ENCODE peak calls at places on chromosome 6, in five cellular contexts. Y is SJSA1, H is stromal cell of bone marrow, W is GM12878, J is Right ventricle myocardium superior. B is an unnamed sample.

GRCh38 chr6:169101981-169102380 is 151.7 kb downstream of the THBS2 start:
- DNase-seq in H (peak), W (no peak), J (no peak), Y (no peak), B (no peak)

GRCh38 chr6:147820520-147820919 is 312.0 kb downstream of the SAMD5 start:
- DNase-seq in H (no peak), Y (no peak), J (no peak), W (no peak), B (no peak)

GRCh38 chr6:156963712-156964700 is 186.8 kb downstream of the ARID1B start:
- DNase-seq in J (no peak), W (peak), H (no peak), Y (no peak), B (no peak)

GRCh38 chr6:54846243-54846856 is at the start of gene FAM83B:
- DNase-seq in H (no peak), Y (no peak), J (peak), W (no peak), B (no peak)

GRCh38 chr6:42367353-42368011 is 84.2 kb downstream of the TRERF1 start:
- DNase-seq in H (no peak), Y (peak), J (no peak), W (peak), B (no peak)

GRCh38 chr6:113065606-113066005 is 718.5 kb downstream of the RFPL4B start:
- DNase-seq in J (no peak), W (no peak), H (peak), Y (no peak), B (no peak)

GRCh38 chr6:90890681-90891337 is 303.9 kb upstream of the MAP3K7 start:
- DNase-seq in J (no peak), Y (no peak), H (no peak), W (no peak), B (no peak)

GRCh38 chr6:166761801-166762200 is 134.8 kb upstream of the RPS6KA2 start:
- DNase-seq in Y (no peak), W (no peak), H (no peak), J (no peak), B (no peak)

GRCh38 chr6:25447570-25447929 is 168.4 kb downstream of the CARMIL1 start:
- DNase-seq in W (no peak), Y (no peak), J (no peak), H (no peak), B (no peak)

GRCh38 chr6:167268683-167269280 is 22.3 kb upstream of the UNC93A start:
- DNase-seq in H (no peak), W (no peak), J (no peak), Y (no peak), B (no peak)

GRCh38 chr6:21767891-21768659 is 174.5 kb downstream of the SOX4 start:
- DNase-seq in J (no peak), Y (no peak), H (no peak), W (no peak), B (no peak)

GRCh38 chr6:138987299-138987642 is 782 bp downstream of the REPS1 start:
- DNase-seq in W (no peak), J (peak), Y (no peak), H (no peak), B (no peak)

GRCh38 chr6:144179237-144179636 is 28.9 kb downstream of the STX11 start:
- DNase-seq in W (no peak), Y (no peak), H (no peak), J (no peak), B (no peak)

GRCh38 chr6:61809004-61809595 is 476.9 kb downstream of the KHDRBS2 start:
- DNase-seq in H (no peak), W (no peak), J (no peak), Y (no peak), B (no peak)

GRCh38 chr6:169168706-169169105 is 84.9 kb downstream of the THBS2 start:
- DNase-seq in W (no peak), H (no peak), J (no peak), Y (peak), B (no peak)

GRCh38 chr6:106620931-106621672 is 8.2 kb downstream of the RTN4IP1 start:
- DNase-seq in H (peak), J (no peak), W (no peak), Y (no peak), B (no peak)

GRCh38 chr6:5762561-5762968 is 244.2 kb downstream of the NRN1 start:
- DNase-seq in H (no peak), J (peak), Y (no peak), W (no peak), B (no peak)

GRCh38 chr6:27684264-27685211 is 211.6 kb upstream of the ZNF184 start:
- DNase-seq in W (peak), J (no peak), H (no peak), Y (peak), B (no peak)

GRCh38 chr6:25980935-25981334 is 18.3 kb downstream of the TRIM38 start:
- DNase-seq in H (no peak), W (no peak), Y (no peak), J (no peak), B (no peak)

GRCh38 chr6:159110013-159110412 is 59.2 kb upstream of the FNDC1 start:
- DNase-seq in H (peak), Y (peak), W (no peak), J (no peak), B (no peak)

GRCh38 chr6:34484899-34485298 is 19.0 kb downstream of the PACSIN1 start:
- DNase-seq in J (no peak), W (peak), H (no peak), Y (no peak), B (no peak)

GRCh38 chr6:54060286-54060685 is 51.0 kb upstream of the MLIP start:
- DNase-seq in H (no peak), Y (no peak), W (no peak), J (no peak), B (no peak)

GRCh38 chr6:117451607-117452164 is 25.9 kb upstream of the ROS1 start:
- DNase-seq in H (no peak), J (no peak), Y (no peak), W (no peak), B (no peak)

GRCh38 chr6:150720774-150721233 is 121.1 kb downstream of the PLEKHG1 start:
- DNase-seq in Y (no peak), H (no peak), W (peak), J (no peak), B (no peak)